ENCODE peak calls at places on chromosomes 12 and 14, in four cellular contexts. D, F, X and L are unnamed samples.

GRCh38 chr14:68986926-68987652 is 8.0 kb upstream of the ACTN1 start:
- DNase-seq in X (no peak), D (no peak), F (no peak), L (no peak)

GRCh38 chr14:76396714-76397187 is 20.8 kb downstream of the ESRRB start:
- DNase-seq in D (no peak), F (no peak), X (no peak), L (no peak)

GRCh38 chr12:98951401-98951800 is 306.3 kb downstream of the APAF1 start:
- DNase-seq in F (no peak), D (no peak), X (peak; percentile 6), L (no peak)

GRCh38 chr12:62291888-62292760 is 31.9 kb downstream of the USP15 start:
- DNase-seq in X (no peak), D (no peak), F (no peak), L (no peak)

GRCh38 chr12:49813131-49813530 is 15.1 kb downstream of the NCKAP5L start:
- DNase-seq in D (no peak), X (no peak), F (no peak), L (no peak)

GRCh38 chr14:104137297-104138097 is 890 bp upstream of the KIF26A start:
- DNase-seq in X (peak; percentile 95), D (peak; percentile 3), F (peak; percentile 63), L (no peak)

GRCh38 chr12:117350140-117350539 is 11.3 kb downstream of the NOS1 start:
- DNase-seq in X (no peak), D (peak; percentile 75), F (no peak), L (no peak)

GRCh38 chr14:69749956-69750355 is 17.0 kb upstream of the SRSF5 start:
- DNase-seq in D (no peak), F (no peak), X (no peak), L (no peak)

GRCh38 chr12:114664661-114665320 is 19.2 kb downstream of the TBX3 start:
- DNase-seq in F (no peak), D (no peak), X (peak; percentile 58), L (no peak)

GRCh38 chr12:1203735-1204019 is 212.7 kb downstream of the ERC1 start:
- DNase-seq in D (no peak), X (no peak), F (no peak), L (no peak)

GRCh38 chr14:104431351-104431928 is 148.1 kb upstream of the C14orf180 start:
- DNase-seq in X (no peak), F (no peak), D (no peak), L (no peak)

GRCh38 chr14:21860172-21860571 is 186.6 kb upstream of the OR4E1 start:
- DNase-seq in X (no peak), F (no peak), D (no peak), L (no peak)

GRCh38 chr12:12072064-12072760 is 1.5 kb downstream of the BCL2L14 start:
- DNase-seq in D (no peak), X (no peak), F (no peak), L (no peak)

GRCh38 chr12:94762943-94763342 is 112.6 kb upstream of the TMCC3 start:
- DNase-seq in D (no peak), X (no peak), F (no peak), L (no peak)

GRCh38 chr12:40701756-40702155 is 9.5 kb downstream of the CNTN1 start:
- DNase-seq in F (no peak), X (no peak), D (no peak), L (no peak)

GRCh38 chr12:52526511-52526951 is 6.3 kb upstream of the KRT5 start:
- DNase-seq in X (no peak), F (no peak), D (no peak), L (no peak)

GRCh38 chr14:24189460-24189859 is 844 bp upstream of the IPO4 start:
- DNase-seq in D (no peak), X (no peak), F (no peak), L (no peak)

GRCh38 chr14:56197150-56197549 is 78.9 kb downstream of the PELI2 start:
- DNase-seq in X (no peak), D (no peak), F (no peak), L (no peak)

GRCh38 chr12:505221-505620 is 45.5 kb downstream of the B4GALNT3 start:
- DNase-seq in F (no peak), X (no peak), D (no peak), L (no peak)

GRCh38 chr12:79378496-79378895 is 312.3 kb downstream of the PAWR start:
- DNase-seq in F (no peak), D (no peak), X (no peak), L (no peak)

GRCh38 chr12:77553976-77554619 is 276.6 kb upstream of the NAV3 start:
- DNase-seq in D (no peak), F (no peak), X (no peak), L (no peak)